ENCODE peak calls at places on chromosomes 4 and X, in seven cellular contexts. V is CD4-positive, CD25-positive, alpha-beta regulatory T cell; C is esophagus squamous epithelium; D is IMR-90; M is neural progenitor cell; B is CD8-positive, alpha-beta memory T cell; N is hepatocyte. Q is an unnamed sample.

GRCh38 chr4:136687118-136687517 is 845.2 kb downstream of the PCDH18 start:
- DNase-seq in V (no peak), C (no peak), D (no peak), M (peak; percentile 16), B (no peak), N (peak; percentile 11), Q (no peak)

GRCh38 chrX:31038585-31039326 is 33.1 kb downstream of the FTHL17 start:
- DNase-seq in V (peak; percentile 24), C (no peak), D (peak; percentile 31), M (peak; percentile 49), B (no peak), N (peak; percentile 56), Q (no peak)

GRCh38 chr4:2155246-2155645 is 86.7 kb downstream of the HAUS3 start:
- DNase-seq in V (no peak), C (no peak), D (no peak), M (no peak), B (no peak), N (no peak), Q (no peak)

GRCh38 chr4:13765535-13765934 is 138.0 kb upstream of the BOD1L1 start:
- DNase-seq in V (no peak), C (no peak), D (peak; percentile 6), M (no peak), B (no peak), N (no peak), Q (no peak)

GRCh38 chr4:78951862-78952472 is 12.7 kb upstream of the PAQR3 start:
- DNase-seq in V (peak; percentile 47), C (no peak), D (peak; percentile 45), M (peak; percentile 47), B (peak; percentile 52), N (peak; percentile 64), Q (no peak)

GRCh38 chrX:23822397-23822796 is 39.4 kb downstream of the SAT1 start:
- DNase-seq in V (no peak), C (no peak), D (peak; percentile 57), M (no peak), B (no peak), N (peak; percentile 76), Q (no peak)

GRCh38 chr4:4428966-4429875 is 42.3 kb downstream of the NSG1 start:
- DNase-seq in V (no peak), C (no peak), D (no peak), M (no peak), B (no peak), N (no peak), Q (no peak)

GRCh38 chr4:168886361-168886760 is 123.7 kb downstream of the CBR4 start:
- DNase-seq in V (no peak), C (no peak), D (peak; percentile 81), M (no peak), B (no peak), N (no peak), Q (no peak)

GRCh38 chr4:33537527-33537926 is 2706.8 kb downstream of the ARAP2 start:
- DNase-seq in V (no peak), C (no peak), D (no peak), M (no peak), B (no peak), N (no peak), Q (no peak)

GRCh38 chrX:129478516-129478915 is 44.8 kb downstream of the SMARCA1 start:
- DNase-seq in V (no peak), C (no peak), D (peak; percentile 69), M (no peak), B (no peak), N (no peak), Q (no peak)

GRCh38 chrX:148380614-148381561 is 119.5 kb upstream of the AFF2 start:
- DNase-seq in V (peak; percentile 81), C (no peak), D (no peak), M (no peak), B (peak; percentile 57), N (peak; percentile 19), Q (no peak)

GRCh38 chr4:153438916-153439756 is 27.0 kb upstream of the TMEM131L start:
- DNase-seq in V (peak; percentile 82), C (no peak), D (no peak), M (no peak), B (peak; percentile 57), N (no peak), Q (no peak)

GRCh38 chr4:122759639-122760310 is 27.3 kb downstream of the BBS12 start:
- DNase-seq in V (no peak), C (no peak), D (peak; percentile 46), M (no peak), B (no peak), N (no peak), Q (no peak)

GRCh38 chr4:536351-536972 is 37.5 kb downstream of the PIGG start:
- DNase-seq in V (no peak), C (no peak), D (no peak), M (no peak), B (no peak), N (no peak), Q (no peak)

GRCh38 chrX:20116575-20117240 is at the start of gene MAP7D2:
- DNase-seq in V (peak; percentile 11), C (no peak), D (no peak), M (peak; percentile 45), B (no peak), N (peak; percentile 16), Q (no peak)

GRCh38 chrX:22389544-22390243 is 117.0 kb downstream of the CBLL2 start:
- DNase-seq in V (no peak), C (no peak), D (peak; percentile 83), M (no peak), B (no peak), N (no peak), Q (no peak)

GRCh38 chrX:148192547-148192946 is 211.4 kb downstream of the FMR1NB start:
- DNase-seq in V (no peak), C (no peak), D (no peak), M (no peak), B (no peak), N (no peak), Q (no peak)

DNA sequence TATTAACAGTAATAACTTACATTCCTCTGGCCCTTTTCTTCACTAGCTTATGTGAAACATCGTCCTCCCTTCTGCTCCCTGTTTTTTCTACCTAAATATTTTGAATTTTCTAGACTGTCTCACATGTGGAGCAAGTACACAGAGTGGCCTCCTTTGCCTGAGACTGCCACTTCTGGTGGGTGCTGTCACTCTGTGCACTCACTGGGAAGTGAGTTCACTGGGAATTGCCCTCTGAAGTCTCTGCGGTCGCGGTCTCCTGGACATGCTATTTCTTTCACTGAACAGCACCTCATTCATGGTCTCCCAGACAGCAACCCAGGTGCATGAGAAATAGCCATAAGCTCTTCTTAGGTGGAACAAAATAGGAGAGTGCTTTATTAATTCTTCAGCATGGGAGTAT is 1179.7 kb upstream of the ADGRL3 start:
- DNase-seq in V (no peak), C (no peak), D (no peak), M (no peak), B (no peak), N (no peak), Q (no peak)
- H3K27ac ChIP-seq in V (no peak overlapping the region), C (no peak overlapping the region), D (no peak overlapping the region), M (no peak overlapping the region), B (no peak overlapping the region), N (no peak overlapping the region), Q (no peak overlapping the region)

GRCh38 chr4:145618210-145618911 is 824 bp upstream of the MMAA start:
- DNase-seq in V (no peak), C (no peak), D (no peak), M (peak; percentile 4), B (no peak), N (peak; percentile 15), Q (no peak)

GRCh38 chr4:145613546-145614234 is 5.5 kb upstream of the MMAA start:
- DNase-seq in V (no peak), C (no peak), D (no peak), M (no peak), B (no peak), N (no peak), Q (no peak)

GRCh38 chr4:145609494-145610427 is 9.4 kb upstream of the MMAA start:
- DNase-seq in V (peak; percentile 76), C (no peak), D (peak; percentile 77), M (peak; percentile 60), B (peak; percentile 61), N (peak; percentile 71), Q (no peak)

GRCh38 chr4:145618912-145619638 is at the start of gene MMAA:
- DNase-seq in V (peak; percentile 96), C (peak; percentile 77), D (peak; percentile 91), M (peak; percentile 92), B (peak; percentile 96), N (peak; percentile 98), Q (peak; percentile 93)

DNA sequence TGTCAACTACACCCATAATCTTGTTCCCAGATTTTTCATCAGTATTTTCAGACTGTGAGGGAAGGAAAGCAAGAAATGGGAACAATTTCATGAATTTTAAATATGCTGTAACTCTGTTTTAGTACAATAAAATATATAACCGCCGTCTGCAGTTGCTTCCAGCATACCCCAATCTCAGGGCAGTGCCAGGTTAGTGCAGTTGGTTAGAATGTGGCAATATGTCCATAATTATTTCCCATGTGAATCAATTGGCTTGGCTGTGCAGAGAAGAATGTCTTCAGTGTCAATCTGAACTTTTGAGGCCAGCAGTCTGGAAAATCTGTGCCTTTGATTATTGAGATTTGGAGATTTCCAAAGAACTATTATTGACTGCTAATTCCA is 5.0 kb upstream of the MMAA start:
- DNase-seq in V (no peak), C (no peak), D (no peak), M (no peak), B (no peak), N (no peak), Q (no peak)
- H3K27ac ChIP-seq in V (no peak overlapping the region), C (no peak overlapping the region), D (no peak overlapping the region), M (no peak overlapping the region), B (no peak overlapping the region), N (no peak overlapping the region), Q (no peak overlapping the region)

GRCh38 chrX:9476810-9477575 is 12.1 kb downstream of the TBL1X start:
- DNase-seq in V (no peak), C (no peak), D (no peak), M (no peak), B (no peak), N (no peak), Q (no peak)

GRCh38 chrX:9483376-9483775 is 18.5 kb downstream of the TBL1X start:
- DNase-seq in V (no peak), C (no peak), D (no peak), M (no peak), B (no peak), N (no peak), Q (no peak)

GRCh38 chrX:9486786-9487185 is 21.9 kb downstream of the TBL1X start:
- DNase-seq in V (no peak), C (no peak), D (no peak), M (no peak), B (no peak), N (no peak), Q (no peak)

GRCh38 chrX:9482408-9482807 is 17.6 kb downstream of the TBL1X start:
- DNase-seq in V (no peak), C (no peak), D (no peak), M (no peak), B (no peak), N (no peak), Q (no peak)

GRCh38 chrX:9482837-9483236 is 18.0 kb downstream of the TBL1X start:
- DNase-seq in V (no peak), C (no peak), D (no peak), M (no peak), B (no peak), N (no peak), Q (no peak)
- H3K27ac ChIP-seq in V (no peak overlapping the region), C (no peak overlapping the region), D (no peak overlapping the region), M (no peak overlapping the region), B (no peak overlapping the region), N (no peak overlapping the region), Q (no peak overlapping the region)

DNA sequence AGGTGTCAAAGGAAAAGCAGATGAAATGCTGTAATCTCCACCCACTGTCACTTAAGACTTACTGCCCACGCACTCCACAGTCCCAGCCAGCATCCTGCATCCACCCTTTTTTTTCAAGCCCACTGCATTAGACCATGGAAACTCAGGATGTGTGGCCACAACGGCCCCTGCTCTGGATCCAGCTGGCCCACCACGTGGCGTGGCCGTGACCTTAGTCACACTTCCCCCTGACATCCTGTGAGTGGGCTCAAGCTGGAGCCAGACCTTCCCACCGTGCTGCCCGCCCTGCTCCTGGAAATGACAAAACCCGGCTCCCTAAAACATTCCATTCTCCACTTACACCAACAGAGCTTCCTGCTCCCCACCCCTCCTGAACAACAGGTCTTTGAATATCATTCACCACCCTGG is 588.3 kb upstream of the DIPK2B start:
- DNase-seq in V (no peak), C (no peak), D (peak; percentile 52), M (no peak), B (no peak), N (no peak), Q (no peak)
- H3K27ac ChIP-seq in V (no peak overlapping the region), C (peak overlapping the region; percentile 77), D (peak overlapping the region; percentile 64), M (no peak overlapping the region), B (no peak overlapping the region), N (no peak overlapping the region), Q (no peak overlapping the region)